ENCODE peak calls at places on chromosomes 4 and X, in five cellular contexts. S, C, F, L and N are unnamed samples.

GRCh38 chrX:114797494-114797893 is 213.6 kb downstream of the HTR2C start:
- DNase-seq in S (no peak), C (no peak), F (no peak), L (no peak), N (no peak)

GRCh38 chr4:1404573-1405248 is 1.5 kb downstream of the NKX1-1 start:
- DNase-seq in S (no peak), C (peak), F (no peak), L (no peak), N (no peak)

GRCh38 chr4:3317656-3318211 is 24.9 kb downstream of the RGS12 start:
- DNase-seq in S (no peak), C (peak), F (no peak), L (peak), N (no peak)

GRCh38 chr4:186723207-186724047 is at the start of gene FAT1:
- DNase-seq in S (no peak), C (peak), F (peak), L (peak), N (no peak)

GRCh38 chr4:82691431-82691830 is 107.2 kb downstream of the SCD5 start:
- DNase-seq in S (no peak), C (no peak), F (no peak), L (no peak), N (no peak)

GRCh38 chr4:8021796-8022195 is 82.1 kb upstream of the AFAP1 start:
- DNase-seq in S (no peak), C (no peak), F (no peak), L (peak), N (no peak)

GRCh38 chr4:54197926-54198325 is 31.2 kb upstream of the PDGFRA start:
- DNase-seq in S (no peak), C (no peak), F (no peak), L (peak), N (no peak)

GRCh38 chr4:125739760-125740159 is 425.0 kb downstream of the FAT4 start:
- DNase-seq in S (no peak), C (no peak), F (no peak), L (no peak), N (no peak)

GRCh38 chr4:169151671-169152070 is 119.1 kb downstream of the SH3RF1 start:
- DNase-seq in S (no peak), C (no peak), F (no peak), L (no peak), N (no peak)

GRCh38 chr4:101334963-101335572 is 12.3 kb downstream of the PPP3CA start:
- DNase-seq in S (no peak), C (no peak), F (no peak), L (no peak), N (no peak)

GRCh38 chrX:7580127-7580526 is 262.8 kb upstream of the VCX start:
- DNase-seq in S (no peak), C (no peak), F (no peak), L (no peak), N (no peak)

GRCh38 chrX:68693481-68694410 is 46.3 kb downstream of the STARD8 start:
- DNase-seq in S (no peak), C (peak), F (peak), L (peak), N (peak)

GRCh38 chrX:119512145-119512800 is 44.0 kb downstream of the SLC25A5 start:
- DNase-seq in S (peak), C (peak), F (peak), L (peak), N (peak)

GRCh38 chr4:113955411-113955810 is 24.0 kb downstream of the ARSJ start:
- DNase-seq in S (no peak), C (no peak), F (no peak), L (no peak), N (no peak)

GRCh38 chrX:126670258-126670657 is 117.6 kb upstream of the DCAF12L1 start:
- DNase-seq in S (no peak), C (no peak), F (no peak), L (no peak), N (no peak)

GRCh38 chrX:5051831-5052491 is 1176.7 kb downstream of the NLGN4X start:
- DNase-seq in S (no peak), C (peak), F (peak), L (no peak), N (no peak)